ENCODE peak calls at places on chromosomes 11 and 22, in four cellular contexts. Q is T follicular helper cell, N is NCI-H1105 treated with DMSO at 0.1 percent for 48 hours, V is omental fat pad. C is an unnamed sample.

GRCh38 chr22:33330534-33330933 is 272.4 kb upstream of the SYN3 start:
- DNase-seq in Q (no peak), N (no peak), V (no peak), C (no peak)

GRCh38 chr11:11510939-11511338 is 110.9 kb downstream of the GALNT18 start:
- DNase-seq in Q (no peak), N (peak; percentile 92), V (no peak), C (no peak)

GRCh38 chr11:116513894-116514293 is 258.9 kb downstream of the BUD13 start:
- DNase-seq in Q (no peak), N (no peak), V (no peak), C (no peak)

GRCh38 chr11:2581931-2582435 is 117.8 kb downstream of the KCNQ1OT1 start:
- DNase-seq in Q (no peak), N (no peak), V (peak; percentile 15), C (peak; percentile 0)

GRCh38 chr22:40491990-40492631 is 121.7 kb downstream of the SGSM3 start:
- DNase-seq in Q (no peak), N (no peak), V (no peak), C (no peak)

GRCh38 chr11:69815973-69816372 is 3.2 kb downstream of the FGF3 start:
- DNase-seq in Q (no peak), N (no peak), V (no peak), C (no peak)

GRCh38 chr11:23097906-23098305 is 237.6 kb upstream of the CCDC179 start:
- DNase-seq in Q (no peak), N (no peak), V (no peak), C (no peak)

GRCh38 chr11:88089134-88089533 is 86.1 kb downstream of the RAB38 start:
- DNase-seq in Q (no peak), N (no peak), V (no peak), C (no peak)

GRCh38 chr11:94938399-94939055 is 34.8 kb downstream of the CWC15 start:
- DNase-seq in Q (no peak), N (peak; percentile 6), V (no peak), C (no peak)

C was measured in effector CD4-positive, alpha-beta T cell.